ENCODE peak calls at places on chromosomes 1 and 21, in six cellular contexts. One of them, this sample, is unnamed. For H3K4me1, the result is how much of the 10 kb centered on the place peaks cover.

GRCh38 chr1:235831148-235831547 is 35.6 kb downstream of the LYST start:
- DNase-seq in uterus: no peak
- DNase-seq in HCT116: no peak
- DNase-seq in heart right ventricle: no peak
- DNase-seq in pancreas: no peak
- DNase-seq in lower lobe of right lung: peak
- DNase-seq in this sample: no peak

GRCh38 chr1:225768662-225769426 is 8.8 kb upstream of the SRP9 start:
- DNase-seq in pancreas: no peak
- DNase-seq in uterus: no peak
- DNase-seq in HCT116: no peak
- DNase-seq in lower lobe of right lung: no peak
- DNase-seq in heart right ventricle: no peak
- DNase-seq in this sample: no peak

GRCh38 chr1:151820940-151821339 is 10.7 kb downstream of the RORC start:
- DNase-seq in HCT116: no peak
- DNase-seq in heart right ventricle: peak
- DNase-seq in uterus: no peak
- DNase-seq in pancreas: peak
- DNase-seq in lower lobe of right lung: no peak
- DNase-seq in this sample: no peak

GRCh38 chr1:246064891-246065290 is 442.2 kb downstream of the SMYD3 start:
- DNase-seq in uterus: no peak
- DNase-seq in heart right ventricle: no peak
- DNase-seq in lower lobe of right lung: no peak
- DNase-seq in HCT116: no peak
- DNase-seq in pancreas: no peak
- DNase-seq in this sample: no peak

GRCh38 chr21:45269861-45270260 is 17.8 kb downstream of the POFUT2 start:
- DNase-seq in heart right ventricle: no peak
- DNase-seq in uterus: no peak
- DNase-seq in lower lobe of right lung: no peak
- DNase-seq in HCT116: no peak
- DNase-seq in pancreas: peak
- DNase-seq in this sample: peak

GRCh38 chr1:236893626-236894545 is 98.8 kb downstream of the MTR start:
- DNase-seq in heart right ventricle: no peak
- DNase-seq in HCT116: no peak
- DNase-seq in lower lobe of right lung: no peak
- DNase-seq in uterus: no peak
- DNase-seq in pancreas: no peak
- DNase-seq in this sample: no peak

GRCh38 chr21:38499296-38499695 is 1.0 kb upstream of the ERG start:
- DNase-seq in uterus: no peak
- DNase-seq in HCT116: no peak
- DNase-seq in lower lobe of right lung: no peak
- DNase-seq in pancreas: no peak
- DNase-seq in heart right ventricle: no peak
- DNase-seq in this sample: no peak

GRCh38 chr1:125086611-125087010 is 3901.8 kb downstream of the SRGAP2C start:
- DNase-seq in HCT116: no peak
- DNase-seq in lower lobe of right lung: no peak
- DNase-seq in heart right ventricle: no peak
- DNase-seq in pancreas: no peak
- DNase-seq in uterus: no peak
- DNase-seq in this sample: no peak

GRCh38 chr1:107532318-107532717 is 391.5 kb downstream of the NTNG1 start:
- DNase-seq in heart right ventricle: no peak
- DNase-seq in HCT116: no peak
- DNase-seq in lower lobe of right lung: no peak
- DNase-seq in pancreas: no peak
- DNase-seq in uterus: no peak
- DNase-seq in this sample: no peak

GRCh38 chr1:42936309-42937078 is 22.2 kb downstream of the SLC2A1 start:
- DNase-seq in pancreas: peak
- DNase-seq in uterus: peak
- DNase-seq in heart right ventricle: no peak
- DNase-seq in HCT116: peak
- DNase-seq in lower lobe of right lung: peak
- DNase-seq in this sample: no peak

GRCh38 chr1:155278689-155279160 is 1.5 kb downstream of the HCN3 start:
- DNase-seq in HCT116: no peak
- DNase-seq in uterus: no peak
- DNase-seq in pancreas: no peak
- DNase-seq in heart right ventricle: no peak
- DNase-seq in lower lobe of right lung: no peak
- DNase-seq in this sample: no peak

GRCh38 chr21:41973427-41973831 is 19.6 kb upstream of the C2CD2 start:
- DNase-seq in heart right ventricle: no peak
- DNase-seq in uterus: no peak
- DNase-seq in lower lobe of right lung: no peak
- DNase-seq in HCT116: no peak
- DNase-seq in pancreas: no peak
- DNase-seq in this sample: no peak

GRCh38 chr21:38910390-38911008 is 104.8 kb downstream of the ETS2 start:
- DNase-seq in HCT116: peak
- DNase-seq in heart right ventricle: no peak
- DNase-seq in pancreas: no peak
- DNase-seq in lower lobe of right lung: no peak
- DNase-seq in uterus: no peak
- DNase-seq in this sample: no peak

GRCh38 chr1:206583461-206584264 is 28.6 kb downstream of the EIF2D start:
- DNase-seq in uterus: peak
- DNase-seq in HCT116: peak
- DNase-seq in heart right ventricle: peak
- DNase-seq in lower lobe of right lung: peak
- DNase-seq in pancreas: peak
- DNase-seq in this sample: peak

GRCh38 chr1:27785763-27786162 is 12.7 kb downstream of the STX12 start:
- DNase-seq in HCT116: no peak
- DNase-seq in lower lobe of right lung: no peak
- DNase-seq in heart right ventricle: no peak
- DNase-seq in uterus: no peak
- DNase-seq in pancreas: no peak
- DNase-seq in this sample: no peak

GRCh38 chr1:33407339-33407738 is 23.6 kb downstream of the PHC2 start:
- DNase-seq in pancreas: no peak
- DNase-seq in lower lobe of right lung: no peak
- DNase-seq in HCT116: no peak
- DNase-seq in uterus: no peak
- DNase-seq in heart right ventricle: no peak
- DNase-seq in this sample: no peak

GRCh38 chr1:113940365-113941244 is 11.5 kb downstream of the HIPK1 start:
- DNase-seq in HCT116: no peak
- DNase-seq in heart right ventricle: no peak
- DNase-seq in uterus: no peak
- DNase-seq in lower lobe of right lung: no peak
- DNase-seq in pancreas: no peak
- DNase-seq in this sample: peak

DNA sequence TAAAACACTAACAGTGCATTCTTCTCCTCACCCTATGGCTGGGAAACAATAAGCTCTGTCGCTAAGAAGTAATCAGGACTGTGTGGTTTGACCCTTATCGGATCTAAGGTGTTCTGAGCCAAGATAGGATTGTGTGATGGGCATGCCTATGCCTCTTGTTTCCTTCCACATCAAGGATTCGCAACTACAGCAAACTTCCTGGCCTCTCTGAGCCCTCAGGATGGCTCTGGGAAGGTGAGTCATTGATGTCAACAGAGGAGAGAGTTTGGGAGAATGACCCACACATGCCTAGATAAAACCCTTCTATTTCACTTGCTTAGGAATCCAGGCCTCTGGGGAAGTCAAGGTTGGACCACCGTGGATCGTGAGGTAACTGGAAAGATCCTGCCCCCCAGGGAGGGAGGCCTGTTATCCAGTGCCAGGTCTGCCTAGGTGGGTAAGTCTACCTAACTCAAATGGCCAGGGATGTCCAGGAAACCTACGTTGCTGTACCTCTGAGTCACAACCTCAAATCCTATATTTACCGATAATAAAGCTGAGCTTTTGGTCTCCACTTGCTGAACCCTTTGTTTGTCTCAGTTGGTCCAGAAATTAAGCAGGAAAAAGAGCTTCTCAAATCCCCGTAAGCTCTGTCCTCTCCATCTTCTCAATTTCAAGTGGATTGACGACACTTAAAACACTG is 27.4 kb downstream of the TIAM1 start:
- DNase-seq in lower lobe of right lung: no peak
- DNase-seq in heart right ventricle: no peak
- DNase-seq in pancreas: no peak
- DNase-seq in HCT116: peak
- DNase-seq in uterus: no peak
- DNase-seq in this sample: no peak
- H3K27ac ChIP-seq in lower lobe of right lung: no peak
- H3K27ac ChIP-seq in heart right ventricle: no peak
- H3K27ac ChIP-seq in pancreas: no peak
- H3K27ac ChIP-seq in HCT116: peak
- H3K27ac ChIP-seq in uterus: no peak
- H3K27ac ChIP-seq in this sample: no peak

GRCh38 chr1:40887012-40887378 is 24.8 kb upstream of the CITED4 start:
- DNase-seq in heart right ventricle: no peak
- DNase-seq in HCT116: no peak
- DNase-seq in pancreas: no peak
- DNase-seq in uterus: no peak
- DNase-seq in lower lobe of right lung: no peak
- DNase-seq in this sample: no peak
- H3K4me3 ChIP-seq in heart right ventricle: no peak
- H3K4me3 ChIP-seq in HCT116: no peak
- H3K4me3 ChIP-seq in pancreas: no peak
- H3K4me3 ChIP-seq in uterus: no peak
- H3K4me3 ChIP-seq in lower lobe of right lung: no peak
- H3K4me3 ChIP-seq in this sample: no peak

DNA sequence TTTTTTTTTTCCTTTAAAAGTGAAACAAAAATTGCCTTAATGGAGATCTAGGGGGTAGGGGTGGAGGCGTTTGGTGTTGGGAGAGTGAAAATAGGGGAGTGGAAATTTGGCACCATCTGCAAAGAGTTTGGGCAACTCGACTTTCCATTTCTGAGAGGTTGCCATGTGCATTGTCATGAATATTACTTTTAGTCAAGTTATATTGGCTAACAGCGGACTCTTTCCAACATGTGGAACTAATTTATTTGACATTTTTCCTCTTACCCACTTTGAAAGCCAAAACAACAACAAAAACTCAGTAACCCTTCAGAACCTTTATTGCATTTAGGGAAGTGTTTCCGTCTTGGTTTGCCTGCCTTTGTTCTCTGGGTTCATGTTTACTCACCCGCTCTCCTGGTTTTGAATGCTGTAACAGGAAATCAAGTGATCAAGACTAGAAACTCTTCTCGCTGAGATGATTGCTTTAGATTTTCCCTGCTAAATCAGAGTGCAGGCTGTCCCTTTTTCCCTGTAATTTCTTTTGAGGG is 70.4 kb downstream of the CACHD1 start:
- DNase-seq in pancreas: no peak
- DNase-seq in lower lobe of right lung: no peak
- DNase-seq in HCT116: no peak
- DNase-seq in uterus: no peak
- DNase-seq in heart right ventricle: no peak
- DNase-seq in this sample: no peak
- H3K4me1 ChIP-seq in pancreas: under half
- H3K4me1 ChIP-seq in lower lobe of right lung: half or more
- H3K4me1 ChIP-seq in HCT116: under half
- H3K4me1 ChIP-seq in uterus: under half
- H3K4me1 ChIP-seq in heart right ventricle: under half
- H3K4me1 ChIP-seq in this sample: under half

GRCh38 chr1:228163004-228163753 is 2.4 kb upstream of the IBA57 start:
- DNase-seq in uterus: peak
- DNase-seq in pancreas: no peak
- DNase-seq in HCT116: no peak
- DNase-seq in heart right ventricle: peak
- DNase-seq in lower lobe of right lung: peak
- DNase-seq in this sample: peak

GRCh38 chr1:228160201-228160761 is 5.3 kb upstream of the IBA57 start:
- DNase-seq in lower lobe of right lung: peak
- DNase-seq in pancreas: no peak
- DNase-seq in uterus: no peak
- DNase-seq in HCT116: no peak
- DNase-seq in heart right ventricle: no peak
- DNase-seq in this sample: peak

GRCh38 chr1:228162286-228163003 is 3.2 kb upstream of the IBA57 start:
- DNase-seq in uterus: peak
- DNase-seq in lower lobe of right lung: peak
- DNase-seq in pancreas: no peak
- DNase-seq in HCT116: no peak
- DNase-seq in heart right ventricle: peak
- DNase-seq in this sample: peak

GRCh38 chr1:228161381-228161780 is 4.2 kb upstream of the IBA57 start:
- DNase-seq in heart right ventricle: no peak
- DNase-seq in lower lobe of right lung: peak
- DNase-seq in HCT116: no peak
- DNase-seq in uterus: no peak
- DNase-seq in pancreas: no peak
- DNase-seq in this sample: no peak

GRCh38 chr1:228161866-228162265 is 3.7 kb upstream of the IBA57 start:
- DNase-seq in pancreas: no peak
- DNase-seq in heart right ventricle: no peak
- DNase-seq in lower lobe of right lung: peak
- DNase-seq in uterus: peak
- DNase-seq in HCT116: no peak
- DNase-seq in this sample: no peak
- H3K27ac ChIP-seq in pancreas: no peak
- H3K27ac ChIP-seq in heart right ventricle: peak
- H3K27ac ChIP-seq in lower lobe of right lung: peak
- H3K27ac ChIP-seq in uterus: peak
- H3K27ac ChIP-seq in HCT116: no peak
- H3K27ac ChIP-seq in this sample: peak

GRCh38 chr1:168469690-168470089 is 74.1 kb downstream of the XCL2 start:
- DNase-seq in HCT116: peak
- DNase-seq in pancreas: no peak
- DNase-seq in heart right ventricle: peak
- DNase-seq in lower lobe of right lung: no peak
- DNase-seq in uterus: peak
- DNase-seq in this sample: peak
- H3K4me3 ChIP-seq in HCT116: peak
- H3K4me3 ChIP-seq in pancreas: no peak
- H3K4me3 ChIP-seq in heart right ventricle: no peak
- H3K4me3 ChIP-seq in lower lobe of right lung: no peak
- H3K4me3 ChIP-seq in uterus: no peak
- H3K4me3 ChIP-seq in this sample: no peak

This sample was measured in right cardiac atrium.